ENCODE peak calls at places on chromosomes 3 and 15, in seven cellular contexts. One of them, this sample, is unnamed.

GRCh38 chr3:37256447-37256846 is 82.1 kb upstream of the LRRFIP2 start:
- DNase-seq in CD8-positive, alpha-beta memory T cell: no peak
- DNase-seq in NCI-H1436: no peak
- DNase-seq in cardiac muscle cell: no peak
- DNase-seq in gastrocnemius medialis: no peak
- DNase-seq in vagina: no peak
- DNase-seq in occipital lobe: no peak
- DNase-seq in this sample: no peak

GRCh38 chr3:142577701-142578308 is 728 bp downstream of the ATR start:
- DNase-seq in CD8-positive, alpha-beta memory T cell: no peak
- DNase-seq in NCI-H1436: no peak
- DNase-seq in cardiac muscle cell: no peak
- DNase-seq in gastrocnemius medialis: no peak
- DNase-seq in vagina: no peak
- DNase-seq in occipital lobe: no peak
- DNase-seq in this sample: no peak

GRCh38 chr3:72820405-72820804 is 27.8 kb downstream of the SHQ1 start:
- DNase-seq in CD8-positive, alpha-beta memory T cell: no peak
- DNase-seq in NCI-H1436: no peak
- DNase-seq in cardiac muscle cell: no peak
- DNase-seq in gastrocnemius medialis: no peak
- DNase-seq in vagina: no peak
- DNase-seq in occipital lobe: no peak
- DNase-seq in this sample: no peak

GRCh38 chr3:105483476-105483875 is 116.8 kb downstream of the ALCAM start:
- DNase-seq in CD8-positive, alpha-beta memory T cell: no peak
- DNase-seq in NCI-H1436: no peak
- DNase-seq in cardiac muscle cell: no peak
- DNase-seq in gastrocnemius medialis: no peak
- DNase-seq in vagina: no peak
- DNase-seq in occipital lobe: no peak
- DNase-seq in this sample: no peak

GRCh38 chr15:45794304-45794703 is 159.5 kb downstream of the SQOR start:
- DNase-seq in CD8-positive, alpha-beta memory T cell: no peak
- DNase-seq in NCI-H1436: no peak
- DNase-seq in cardiac muscle cell: no peak
- DNase-seq in gastrocnemius medialis: no peak
- DNase-seq in vagina: no peak
- DNase-seq in occipital lobe: no peak
- DNase-seq in this sample: no peak

GRCh38 chr3:184750684-184751083 is 38.8 kb upstream of the MAGEF1 start:
- DNase-seq in CD8-positive, alpha-beta memory T cell: peak; percentile 28
- DNase-seq in NCI-H1436: no peak
- DNase-seq in cardiac muscle cell: no peak
- DNase-seq in gastrocnemius medialis: no peak
- DNase-seq in vagina: no peak
- DNase-seq in occipital lobe: no peak
- DNase-seq in this sample: no peak

GRCh38 chr3:13872451-13872850 is 7.4 kb downstream of the WNT7A start:
- DNase-seq in CD8-positive, alpha-beta memory T cell: no peak
- DNase-seq in NCI-H1436: no peak
- DNase-seq in cardiac muscle cell: no peak
- DNase-seq in gastrocnemius medialis: no peak
- DNase-seq in vagina: no peak
- DNase-seq in occipital lobe: no peak
- DNase-seq in this sample: peak; percentile 16

GRCh38 chr15:99306694-99307338 is 55.5 kb downstream of the LRRC28 start:
- DNase-seq in CD8-positive, alpha-beta memory T cell: no peak
- DNase-seq in NCI-H1436: no peak
- DNase-seq in cardiac muscle cell: peak; percentile 76
- DNase-seq in gastrocnemius medialis: peak; percentile 73
- DNase-seq in vagina: no peak
- DNase-seq in occipital lobe: no peak
- DNase-seq in this sample: no peak

GRCh38 chr3:44966795-44967278 is 9.1 kb downstream of the ZDHHC3 start:
- DNase-seq in CD8-positive, alpha-beta memory T cell: no peak
- DNase-seq in NCI-H1436: no peak
- DNase-seq in cardiac muscle cell: no peak
- DNase-seq in gastrocnemius medialis: no peak
- DNase-seq in vagina: no peak
- DNase-seq in occipital lobe: no peak
- DNase-seq in this sample: no peak

GRCh38 chr3:90035643-90036042 is 928.2 kb downstream of the EPHA3 start:
- DNase-seq in CD8-positive, alpha-beta memory T cell: no peak
- DNase-seq in NCI-H1436: no peak
- DNase-seq in cardiac muscle cell: no peak
- DNase-seq in gastrocnemius medialis: no peak
- DNase-seq in vagina: no peak
- DNase-seq in occipital lobe: no peak
- DNase-seq in this sample: no peak

GRCh38 chr3:109977903-109978302 is 640.6 kb upstream of the DPPA4 start:
- DNase-seq in CD8-positive, alpha-beta memory T cell: no peak
- DNase-seq in NCI-H1436: no peak
- DNase-seq in cardiac muscle cell: no peak
- DNase-seq in gastrocnemius medialis: no peak
- DNase-seq in vagina: no peak
- DNase-seq in occipital lobe: no peak
- DNase-seq in this sample: no peak

GRCh38 chr3:55483196-55484095 is 3.7 kb downstream of the WNT5A start:
- DNase-seq in CD8-positive, alpha-beta memory T cell: no peak
- DNase-seq in NCI-H1436: no peak
- DNase-seq in cardiac muscle cell: peak; percentile 38
- DNase-seq in gastrocnemius medialis: no peak
- DNase-seq in vagina: no peak
- DNase-seq in occipital lobe: no peak
- DNase-seq in this sample: no peak

GRCh38 chr3:138046955-138047354 is 37.0 kb downstream of the CLDN18 start:
- DNase-seq in CD8-positive, alpha-beta memory T cell: no peak
- DNase-seq in NCI-H1436: no peak
- DNase-seq in cardiac muscle cell: no peak
- DNase-seq in gastrocnemius medialis: no peak
- DNase-seq in vagina: no peak
- DNase-seq in occipital lobe: no peak
- DNase-seq in this sample: no peak

GRCh38 chr3:13689373-13690265 is 140.7 kb downstream of the FBLN2 start:
- DNase-seq in CD8-positive, alpha-beta memory T cell: no peak
- DNase-seq in NCI-H1436: no peak
- DNase-seq in cardiac muscle cell: no peak
- DNase-seq in gastrocnemius medialis: peak; percentile 36
- DNase-seq in vagina: no peak
- DNase-seq in occipital lobe: no peak
- DNase-seq in this sample: no peak

This sample was measured in hippocampal formation.